ENCODE peak calls at places on chromosomes 2 and 18, in six cellular contexts. Z, Q, C, K, X and B are unnamed samples.

GRCh38 chr18:8153887-8154583 is 455.2 kb upstream of the RAB12 start:
- DNase-seq in Z (no peak), Q (no peak), C (no peak), K (no peak), X (no peak), B (no peak)

GRCh38 chr2:3389193-3389592 is 9.7 kb downstream of the TRAPPC12 start:
- DNase-seq in Z (no peak), Q (no peak), C (no peak), K (no peak), X (peak; percentile 68), B (no peak)

GRCh38 chr2:148546270-148546669 is 98.3 kb upstream of the EPC2 start:
- DNase-seq in Z (no peak), Q (no peak), C (no peak), K (no peak), X (no peak), B (no peak)

GRCh38 chr2:202317080-202317859 is 51.7 kb downstream of the NOP58 start:
- DNase-seq in Z (peak; percentile 25), Q (no peak), C (peak; percentile 66), K (peak; percentile 31), X (no peak), B (no peak)

GRCh38 chr2:150234787-150235512 is 252.5 kb downstream of the RND3 start:
- DNase-seq in Z (no peak), Q (no peak), C (no peak), K (no peak), X (no peak), B (no peak)

GRCh38 chr2:10933700-10934225 is 22.0 kb downstream of the KCNF1 start:
- DNase-seq in Z (no peak), Q (no peak), C (no peak), K (no peak), X (no peak), B (no peak)

GRCh38 chr2:46377287-46377605 is 80.0 kb downstream of the EPAS1 start:
- DNase-seq in Z (no peak), Q (no peak), C (no peak), K (no peak), X (peak; percentile 88), B (no peak)

GRCh38 chr2:106095478-106096392 is 98.4 kb downstream of the UXS1 start:
- DNase-seq in Z (no peak), Q (no peak), C (no peak), K (no peak), X (peak; percentile 63), B (no peak)

GRCh38 chr18:60978338-60978737 is 354.9 kb upstream of the CDH20 start:
- DNase-seq in Z (peak; percentile 12), Q (peak; percentile 69), C (no peak), K (no peak), X (no peak), B (no peak)

GRCh38 chr2:66021296-66021695 is 413.6 kb upstream of the MEIS1 start:
- DNase-seq in Z (no peak), Q (no peak), C (no peak), K (no peak), X (no peak), B (no peak)

GRCh38 chr2:12005886-12006681 is 259.7 kb downstream of the LPIN1 start:
- DNase-seq in Z (no peak), Q (peak; percentile 88), C (no peak), K (no peak), X (no peak), B (no peak)

GRCh38 chr2:144430722-144431163 is 89.2 kb downstream of the ZEB2 start:
- DNase-seq in Z (no peak), Q (no peak), C (no peak), K (no peak), X (no peak), B (no peak)